ENCODE peak calls at places on chromosome 1, in eight cellular contexts. G is lung, K is GM06990, T is fibroblast of lung, O is cardiac muscle cell, Z is epithelial cell of esophagus, E is astrocyte of the spinal cord, M is bronchial epithelial cell. B is an unnamed sample.

GRCh38 chr1:189708674-189709073 is 769.0 kb downstream of the BRINP3 start:
- DNase-seq in G (no peak), K (no peak), T (peak; percentile 4), O (peak; percentile 35), Z (peak; percentile 47), E (no peak), M (peak; percentile 20), B (peak; percentile 6)

GRCh38 chr1:186983327-186983726 is 154.6 kb downstream of the PLA2G4A start:
- DNase-seq in G (no peak), K (no peak), T (peak; percentile 53), O (peak; percentile 40), Z (no peak), E (peak; percentile 36), M (no peak), B (peak; percentile 57)

GRCh38 chr1:92030701-92031107 is 919 bp downstream of the EPHX4 start:
- DNase-seq in G (no peak), K (no peak), T (peak; percentile 67), O (no peak), Z (peak; percentile 79), E (peak; percentile 36), M (peak; percentile 82), B (no peak)

GRCh38 chr1:211261229-211261628 is 2.1 kb downstream of the RCOR3 start:
- DNase-seq in G (no peak), K (no peak), T (no peak), O (no peak), Z (no peak), E (no peak), M (no peak), B (no peak)

GRCh38 chr1:33099290-33100118 is 18.6 kb downstream of the AZIN2 start:
- DNase-seq in G (peak; percentile 85), K (peak; percentile 40), T (peak; percentile 100), O (peak; percentile 17), Z (peak; percentile 97), E (peak; percentile 100), M (peak; percentile 99), B (peak; percentile 100)

GRCh38 chr1:218266356-218266755 is 18.7 kb upstream of the RRP15 start:
- DNase-seq in G (no peak), K (no peak), T (peak; percentile 7), O (no peak), Z (peak; percentile 24), E (no peak), M (peak; percentile 5), B (peak; percentile 6)

GRCh38 chr1:245797592-245798366 is 643.0 kb downstream of the KIF26B start:
- DNase-seq in G (no peak), K (no peak), T (peak; percentile 46), O (peak; percentile 31), Z (no peak), E (no peak), M (no peak), B (no peak)

GRCh38 chr1:219498666-219499065 is 114.2 kb downstream of the ZC3H11B start:
- DNase-seq in G (no peak), K (no peak), T (no peak), O (no peak), Z (no peak), E (no peak), M (no peak), B (peak; percentile 1)

GRCh38 chr1:39272791-39273071 is 68.2 kb downstream of the MACF1 start:
- DNase-seq in G (no peak), K (no peak), T (no peak), O (no peak), Z (no peak), E (no peak), M (no peak), B (no peak)

GRCh38 chr1:209257021-209257420 is 326.5 kb upstream of the CAMK1G start:
- DNase-seq in G (no peak), K (no peak), T (no peak), O (no peak), Z (no peak), E (no peak), M (no peak), B (no peak)

GRCh38 chr1:4690951-4691675 is 36.7 kb downstream of the AJAP1 start:
- DNase-seq in G (no peak), K (no peak), T (peak; percentile 36), O (no peak), Z (no peak), E (no peak), M (no peak), B (no peak)

GRCh38 chr1:9320520-9321479 is 28.1 kb downstream of the SPSB1 start:
- DNase-seq in G (no peak), K (no peak), T (no peak), O (no peak), Z (no peak), E (no peak), M (no peak), B (no peak)

GRCh38 chr1:26978893-26979292 is 14.6 kb upstream of the TRNP1 start:
- DNase-seq in G (no peak), K (no peak), T (no peak), O (no peak), Z (no peak), E (no peak), M (no peak), B (no peak)
- TF ChIP-seq CTCF in G (no peak), K (no peak), T (no peak), O (no peak), Z (no peak), E (no peak), M (no peak), B (no peak)

GRCh38 chr1:150548632-150549495 is at the start of gene ADAMTSL4:
- DNase-seq in G (no peak), K (peak; percentile 65), T (peak; percentile 80), O (peak; percentile 87), Z (peak; percentile 62), E (peak; percentile 83), M (peak; percentile 48), B (no peak)

GRCh38 chr1:150551784-150552691 is 2.8 kb downstream of the ADAMTSL4 start:
- DNase-seq in G (peak; percentile 81), K (no peak), T (peak; percentile 89), O (no peak), Z (peak; percentile 92), E (peak; percentile 84), M (peak; percentile 87), B (peak; percentile 98)

GRCh38 chr1:150549496-150550221 is 451 bp downstream of the ADAMTSL4 start:
- DNase-seq in G (no peak), K (no peak), T (no peak), O (peak; percentile 50), Z (no peak), E (no peak), M (no peak), B (peak; percentile 66)

GRCh38 chr1:150551049-150551783 is 2.0 kb downstream of the ADAMTSL4 start:
- DNase-seq in G (no peak), K (no peak), T (no peak), O (no peak), Z (no peak), E (no peak), M (no peak), B (peak; percentile 82)

DNA sequence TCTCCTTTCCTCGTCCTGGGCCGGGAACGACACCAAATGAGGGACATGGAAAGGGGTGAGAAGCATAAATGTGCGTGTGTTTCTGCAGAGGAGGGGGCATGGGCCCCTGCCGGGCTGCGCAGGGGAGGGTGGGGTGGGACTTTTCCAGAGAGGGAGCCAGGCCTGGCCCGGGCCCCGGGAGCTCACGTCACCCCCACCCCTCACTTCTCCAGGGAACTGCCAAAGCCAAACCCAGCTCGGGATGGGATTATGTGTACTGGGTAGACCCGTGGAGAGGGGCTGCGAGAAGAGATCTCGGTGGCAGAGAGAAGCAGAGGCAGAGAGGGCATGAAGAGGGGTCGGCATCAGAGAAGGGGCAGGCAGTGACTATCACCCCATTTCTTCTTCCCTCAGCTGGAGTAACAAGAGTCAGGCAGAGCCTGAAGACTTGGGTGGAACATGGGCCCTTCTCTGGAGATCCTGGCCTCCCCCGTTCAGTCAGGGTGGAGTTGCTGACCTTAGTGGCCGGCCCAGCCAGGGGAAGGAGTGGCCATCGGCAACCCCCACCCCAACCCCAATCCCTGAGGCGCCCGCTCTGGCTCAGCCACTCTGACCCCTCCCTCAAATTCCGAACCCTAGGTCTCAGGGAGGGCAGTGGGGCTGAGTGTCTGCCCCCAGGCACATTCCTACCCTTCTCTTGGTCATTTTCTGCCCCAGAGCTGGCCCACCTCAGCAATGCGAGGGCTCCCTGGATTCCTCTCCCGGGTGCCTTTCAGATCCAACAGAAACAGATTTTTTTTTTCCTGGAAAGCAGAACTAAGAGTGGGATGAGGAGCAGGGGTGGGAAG is 1.2 kb downstream of the ADAMTSL4 start:
- DNase-seq in G (no peak), K (no peak), T (no peak), O (no peak), Z (no peak), E (no peak), M (no peak), B (peak; percentile 59)
- H3K4me3 ChIP-seq in G (no peak overlapping the region), K (no peak overlapping the region), T (peak overlapping the region; percentile 70), O (no peak overlapping the region), Z (peak overlapping the region; percentile 52), E (no peak overlapping the region), M (peak overlapping the region; percentile 54), B (peak overlapping the region; percentile 61)

GRCh38 chr1:15206418-15207030 is 40.5 kb upstream of the FHAD1 start:
- DNase-seq in G (no peak), K (no peak), T (peak; percentile 50), O (no peak), Z (peak; percentile 91), E (no peak), M (peak; percentile 52), B (no peak)

GRCh38 chr1:15207829-15208429 is 39.1 kb upstream of the FHAD1 start:
- DNase-seq in G (no peak), K (no peak), T (no peak), O (peak; percentile 67), Z (peak; percentile 23), E (no peak), M (no peak), B (no peak)

GRCh38 chr1:15207031-15207828 is 39.8 kb upstream of the FHAD1 start:
- DNase-seq in G (no peak), K (no peak), T (no peak), O (peak; percentile 28), Z (no peak), E (no peak), M (no peak), B (no peak)

GRCh38 chr1:15204931-15205330 is 42.1 kb upstream of the FHAD1 start:
- DNase-seq in G (no peak), K (no peak), T (no peak), O (no peak), Z (no peak), E (no peak), M (no peak), B (no peak)

GRCh38 chr1:15205586-15206346 is 41.3 kb upstream of the FHAD1 start:
- DNase-seq in G (no peak), K (no peak), T (no peak), O (no peak), Z (no peak), E (no peak), M (no peak), B (no peak)
- TF ChIP-seq CTCF in G (no peak), K (no peak), T (no peak), O (no peak), Z (no peak), E (no peak), M (no peak), B (no peak)

DNA sequence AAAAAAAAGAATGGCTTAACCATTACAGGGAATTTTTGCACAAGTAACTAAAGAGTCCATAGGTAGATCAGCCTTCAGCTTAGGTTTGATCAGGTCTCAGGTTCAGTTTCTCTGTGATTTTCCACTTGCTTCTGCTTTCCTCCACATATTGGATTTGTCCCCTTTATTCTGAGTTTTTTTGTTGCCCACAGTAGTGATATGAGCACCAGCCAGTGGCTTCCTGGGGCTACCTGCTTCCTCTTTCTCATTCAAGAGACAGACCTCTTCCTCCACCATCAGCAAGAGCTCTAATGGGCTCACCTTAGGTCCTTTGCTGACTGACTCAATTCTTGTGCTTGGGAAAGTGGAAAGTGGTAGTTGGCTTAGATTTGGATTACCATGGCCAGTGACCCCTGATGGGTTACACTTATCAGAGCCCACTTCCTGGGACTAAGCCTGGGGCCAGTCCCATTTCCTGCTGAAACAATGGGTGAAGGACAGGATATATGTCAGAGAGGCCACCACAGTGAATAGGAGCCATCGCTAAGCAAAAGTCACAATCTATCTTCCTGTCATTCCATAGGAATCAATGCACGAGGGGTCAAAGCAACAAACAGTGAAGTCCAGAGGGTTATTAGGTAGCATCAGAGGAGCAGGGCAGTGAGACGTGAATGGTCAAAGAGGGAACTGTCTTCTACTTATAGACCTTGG is 12.8 kb upstream of the PLA2G2E start:
- DNase-seq in G (no peak), K (no peak), T (no peak), O (no peak), Z (no peak), E (no peak), M (no peak), B (no peak)
- H3K4me3 ChIP-seq in G (no peak overlapping the region), K (no peak overlapping the region), T (no peak overlapping the region), O (no peak overlapping the region), Z (no peak overlapping the region), E (no peak overlapping the region), M (no peak overlapping the region), B (no peak overlapping the region)

B was measured in foreskin fibroblast.